ENCODE peak calls at places on chromosomes 1 and 21, in seven cellular contexts. One of them, this sample, is unnamed.

GRCh38 chr1:29518183-29518835 is 282.0 kb downstream of the PTPRU start:
- DNase-seq in IMR-90: no peak
- DNase-seq in neuronal stem cell: no peak
- DNase-seq in H9: peak
- DNase-seq in H1: no peak
- DNase-seq in trophoblast cell: no peak
- DNase-seq in mesenchymal stem cell: no peak
- DNase-seq in this sample: no peak

GRCh38 chr1:41626616-41627375 is 142.3 kb upstream of the EDN2 start:
- DNase-seq in IMR-90: peak
- DNase-seq in neuronal stem cell: no peak
- DNase-seq in H9: peak
- DNase-seq in H1: no peak
- DNase-seq in trophoblast cell: no peak
- DNase-seq in mesenchymal stem cell: no peak
- DNase-seq in this sample: no peak

GRCh38 chr1:205369621-205370230 is 13.0 kb upstream of the KLHDC8A start:
- DNase-seq in IMR-90: peak
- DNase-seq in neuronal stem cell: no peak
- DNase-seq in H9: no peak
- DNase-seq in H1: no peak
- DNase-seq in trophoblast cell: no peak
- DNase-seq in mesenchymal stem cell: no peak
- DNase-seq in this sample: no peak

GRCh38 chr1:47752048-47752451 is 245.1 kb downstream of the TRABD2B start:
- DNase-seq in IMR-90: peak
- DNase-seq in neuronal stem cell: no peak
- DNase-seq in H9: no peak
- DNase-seq in H1: no peak
- DNase-seq in trophoblast cell: no peak
- DNase-seq in mesenchymal stem cell: no peak
- DNase-seq in this sample: no peak

GRCh38 chr1:43007377-43008105 is 48.9 kb upstream of the SLC2A1 start:
- DNase-seq in IMR-90: no peak
- DNase-seq in neuronal stem cell: peak
- DNase-seq in H9: peak
- DNase-seq in H1: peak
- DNase-seq in trophoblast cell: peak
- DNase-seq in mesenchymal stem cell: no peak
- DNase-seq in this sample: peak

GRCh38 chr1:238107322-238107721 is 216.6 kb upstream of the ZP4 start:
- DNase-seq in IMR-90: peak
- DNase-seq in neuronal stem cell: no peak
- DNase-seq in H9: no peak
- DNase-seq in H1: no peak
- DNase-seq in trophoblast cell: no peak
- DNase-seq in mesenchymal stem cell: no peak
- DNase-seq in this sample: no peak

GRCh38 chr1:41359211-41360073 is 1.8 kb upstream of the FOXO6 start:
- DNase-seq in IMR-90: no peak
- DNase-seq in neuronal stem cell: no peak
- DNase-seq in H9: no peak
- DNase-seq in H1: peak
- DNase-seq in trophoblast cell: no peak
- DNase-seq in mesenchymal stem cell: no peak
- DNase-seq in this sample: peak

GRCh38 chr21:24869862-24870261 is 737.4 kb downstream of the MRPL39 start:
- DNase-seq in IMR-90: no peak
- DNase-seq in neuronal stem cell: no peak
- DNase-seq in H9: no peak
- DNase-seq in H1: no peak
- DNase-seq in trophoblast cell: no peak
- DNase-seq in mesenchymal stem cell: no peak
- DNase-seq in this sample: no peak

GRCh38 chr1:37746806-37747205 is 18.1 kb downstream of the EPHA10 start:
- DNase-seq in IMR-90: no peak
- DNase-seq in neuronal stem cell: no peak
- DNase-seq in H9: no peak
- DNase-seq in H1: no peak
- DNase-seq in trophoblast cell: no peak
- DNase-seq in mesenchymal stem cell: no peak
- DNase-seq in this sample: no peak

GRCh38 chr21:34934350-34934749 is 114.8 kb downstream of the RUNX1 start:
- DNase-seq in IMR-90: no peak
- DNase-seq in neuronal stem cell: no peak
- DNase-seq in H9: no peak
- DNase-seq in H1: no peak
- DNase-seq in trophoblast cell: no peak
- DNase-seq in mesenchymal stem cell: no peak
- DNase-seq in this sample: no peak

GRCh38 chr1:93770640-93771039 is 89.0 kb upstream of the BCAR3 start:
- DNase-seq in IMR-90: peak
- DNase-seq in neuronal stem cell: peak
- DNase-seq in H9: no peak
- DNase-seq in H1: no peak
- DNase-seq in trophoblast cell: no peak
- DNase-seq in mesenchymal stem cell: no peak
- DNase-seq in this sample: peak

GRCh38 chr1:18632711-18633427 is 2.2 kb downstream of the PAX7 start:
- DNase-seq in IMR-90: no peak
- DNase-seq in neuronal stem cell: no peak
- DNase-seq in H9: peak
- DNase-seq in H1: peak
- DNase-seq in trophoblast cell: no peak
- DNase-seq in mesenchymal stem cell: no peak
- DNase-seq in this sample: peak

GRCh38 chr1:103416681-103417318 is 108.7 kb upstream of the RNPC3 start:
- DNase-seq in IMR-90: peak
- DNase-seq in neuronal stem cell: no peak
- DNase-seq in H9: no peak
- DNase-seq in H1: no peak
- DNase-seq in trophoblast cell: no peak
- DNase-seq in mesenchymal stem cell: no peak
- DNase-seq in this sample: no peak

GRCh38 chr21:39183272-39184049 is at the start of gene PSMG1:
- DNase-seq in IMR-90: peak
- DNase-seq in neuronal stem cell: peak
- DNase-seq in H9: peak
- DNase-seq in H1: peak
- DNase-seq in trophoblast cell: peak
- DNase-seq in mesenchymal stem cell: peak
- DNase-seq in this sample: peak

GRCh38 chr1:146032613-146033219 is 11.2 kb upstream of the HJV start:
- DNase-seq in IMR-90: peak
- DNase-seq in neuronal stem cell: no peak
- DNase-seq in H9: no peak
- DNase-seq in H1: no peak
- DNase-seq in trophoblast cell: peak
- DNase-seq in mesenchymal stem cell: peak
- DNase-seq in this sample: peak

DNA sequence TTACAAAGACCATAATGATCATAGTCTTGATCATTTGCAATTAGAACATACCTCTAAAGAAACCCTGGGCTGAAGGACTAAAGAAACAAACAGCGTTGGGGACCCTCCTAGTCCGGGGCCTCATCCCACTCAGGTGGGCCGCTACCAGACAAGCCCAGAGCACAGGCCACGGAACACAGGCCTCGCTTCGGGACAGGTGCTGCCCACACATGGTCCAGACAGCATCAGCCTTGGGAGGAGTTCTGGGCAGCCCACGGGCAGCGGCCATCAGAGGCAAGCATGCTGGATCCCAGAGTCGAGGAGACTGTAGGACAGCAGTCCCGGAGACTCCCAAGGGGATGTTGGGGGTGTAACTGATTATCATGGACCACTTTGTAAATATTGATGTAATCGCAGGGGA is 4.9 kb downstream of the C2CD2 start:
- DNase-seq in IMR-90: no peak
- DNase-seq in neuronal stem cell: no peak
- DNase-seq in H9: no peak
- DNase-seq in H1: no peak
- DNase-seq in trophoblast cell: no peak
- DNase-seq in mesenchymal stem cell: no peak
- DNase-seq in this sample: no peak
- H3K4me2 ChIP-seq in IMR-90: no peak
- H3K4me2 ChIP-seq in neuronal stem cell: no peak
- H3K4me2 ChIP-seq in H9: no peak
- H3K4me2 ChIP-seq in H1: no peak
- H3K4me2 ChIP-seq in trophoblast cell: no peak
- H3K4me2 ChIP-seq in mesenchymal stem cell: no peak
- H3K4me2 ChIP-seq in this sample: no peak

DNA sequence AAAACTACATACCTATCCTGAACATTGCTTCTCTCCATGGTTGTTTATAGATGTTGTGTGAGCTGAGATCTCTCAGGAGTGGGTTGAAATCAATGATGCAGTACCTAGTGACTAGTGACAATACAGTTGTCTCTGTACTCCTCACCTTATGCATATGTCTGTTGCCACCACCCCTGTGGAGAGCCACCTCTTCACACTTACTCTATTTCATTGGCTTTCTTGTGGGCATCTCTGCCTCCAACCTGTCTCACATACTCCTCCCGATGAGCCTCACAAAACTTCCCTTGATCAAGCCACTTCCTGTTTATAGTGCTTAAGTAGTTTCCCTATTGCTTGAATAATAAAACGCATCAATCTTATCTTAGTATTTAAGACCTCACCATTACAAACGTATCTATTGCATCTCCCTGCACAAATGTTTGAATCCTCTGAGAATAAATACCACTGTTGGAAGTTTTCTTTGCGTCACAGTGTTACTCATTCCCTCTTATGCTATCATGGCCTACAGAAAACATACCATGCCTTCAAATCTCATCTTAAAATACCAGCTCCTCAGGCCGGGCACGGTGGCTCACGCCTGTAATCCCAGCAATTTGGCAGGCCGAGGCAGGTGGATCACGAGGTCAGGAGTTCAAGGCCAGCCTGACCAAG is 54.7 kb upstream of the GREM2 start:
- DNase-seq in IMR-90: peak
- DNase-seq in neuronal stem cell: no peak
- DNase-seq in H9: no peak
- DNase-seq in H1: no peak
- DNase-seq in trophoblast cell: no peak
- DNase-seq in mesenchymal stem cell: no peak
- DNase-seq in this sample: no peak
- H2BK5ac ChIP-seq in IMR-90: no peak
- H2BK5ac ChIP-seq in neuronal stem cell: no peak
- H2BK5ac ChIP-seq in H9: no peak
- H2BK5ac ChIP-seq in H1: no peak
- H2BK5ac ChIP-seq in trophoblast cell: no peak
- H2BK5ac ChIP-seq in mesenchymal stem cell: no peak
- H2BK5ac ChIP-seq in this sample: no peak

DNA sequence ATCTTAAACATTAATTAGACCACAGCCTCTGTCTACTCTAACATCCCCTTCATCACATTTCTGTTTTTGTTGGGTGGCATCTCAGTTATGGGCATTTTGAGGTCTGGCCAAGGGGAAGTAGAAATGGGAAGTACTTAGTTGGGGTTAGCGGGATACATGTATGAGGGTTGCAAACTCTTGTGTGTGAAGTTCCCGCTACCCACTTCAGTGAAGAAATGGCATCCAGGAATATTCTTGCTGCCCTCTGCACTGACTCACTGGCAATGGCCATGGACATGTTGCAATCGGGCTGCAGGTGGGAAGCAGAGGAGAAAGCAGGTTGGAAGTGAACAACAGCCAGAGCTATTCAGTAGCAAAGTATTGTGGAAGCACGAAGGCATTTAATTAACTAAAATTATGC is 7.4 kb downstream of the CD48 start:
- DNase-seq in IMR-90: no peak
- DNase-seq in neuronal stem cell: no peak
- DNase-seq in H9: no peak
- DNase-seq in H1: no peak
- DNase-seq in trophoblast cell: peak
- DNase-seq in mesenchymal stem cell: no peak
- DNase-seq in this sample: no peak
- H3K4me2 ChIP-seq in IMR-90: no peak
- H3K4me2 ChIP-seq in neuronal stem cell: no peak
- H3K4me2 ChIP-seq in H9: no peak
- H3K4me2 ChIP-seq in H1: no peak
- H3K4me2 ChIP-seq in trophoblast cell: no peak
- H3K4me2 ChIP-seq in mesenchymal stem cell: no peak
- H3K4me2 ChIP-seq in this sample: no peak

GRCh38 chr1:229037806-229038405 is 233.0 kb upstream of the RAB4A start:
- DNase-seq in IMR-90: peak
- DNase-seq in neuronal stem cell: no peak
- DNase-seq in H9: no peak
- DNase-seq in H1: no peak
- DNase-seq in trophoblast cell: no peak
- DNase-seq in mesenchymal stem cell: no peak
- DNase-seq in this sample: no peak
- H2BK5ac ChIP-seq in IMR-90: no peak
- H2BK5ac ChIP-seq in neuronal stem cell: no peak
- H2BK5ac ChIP-seq in H9: no peak
- H2BK5ac ChIP-seq in H1: no peak
- H2BK5ac ChIP-seq in trophoblast cell: peak
- H2BK5ac ChIP-seq in mesenchymal stem cell: no peak
- H2BK5ac ChIP-seq in this sample: no peak

DNA sequence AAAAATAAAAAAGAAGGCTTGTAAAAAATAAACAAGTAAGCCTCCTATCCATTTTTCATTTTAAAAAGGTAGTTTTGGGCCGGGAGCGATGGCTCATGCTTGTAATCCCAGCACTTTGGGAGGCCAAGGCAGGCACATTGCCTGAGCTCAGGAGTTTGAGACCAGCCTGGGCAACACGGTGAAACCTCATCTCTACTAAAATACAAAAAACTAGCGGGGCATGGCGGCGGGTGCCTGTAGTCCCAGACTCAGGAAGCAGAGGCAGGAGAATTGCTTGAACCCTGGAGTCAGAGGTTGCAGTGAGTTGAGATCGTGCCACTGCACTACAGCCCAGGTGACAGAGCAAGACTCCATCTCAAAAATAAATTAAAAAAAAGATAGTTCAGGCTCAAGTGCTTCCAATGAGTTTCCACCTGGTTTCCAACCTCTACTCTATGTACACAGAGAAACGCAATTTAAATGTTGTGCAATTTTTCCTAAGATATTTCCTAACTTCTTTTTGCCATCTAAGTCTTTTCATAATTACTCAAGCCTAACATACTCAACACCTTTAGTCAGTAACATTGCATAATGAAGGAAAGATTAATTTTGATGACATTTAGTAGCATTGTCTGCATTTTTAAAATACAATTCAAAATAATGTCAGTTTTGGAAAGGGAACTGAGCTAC is 106.3 kb downstream of the KCNT2 start:
- DNase-seq in IMR-90: no peak
- DNase-seq in neuronal stem cell: no peak
- DNase-seq in H9: no peak
- DNase-seq in H1: no peak
- DNase-seq in trophoblast cell: peak
- DNase-seq in mesenchymal stem cell: no peak
- DNase-seq in this sample: no peak
- H3K4me2 ChIP-seq in IMR-90: no peak
- H3K4me2 ChIP-seq in neuronal stem cell: no peak
- H3K4me2 ChIP-seq in H9: no peak
- H3K4me2 ChIP-seq in H1: no peak
- H3K4me2 ChIP-seq in trophoblast cell: no peak
- H3K4me2 ChIP-seq in mesenchymal stem cell: no peak
- H3K4me2 ChIP-seq in this sample: no peak

DNA sequence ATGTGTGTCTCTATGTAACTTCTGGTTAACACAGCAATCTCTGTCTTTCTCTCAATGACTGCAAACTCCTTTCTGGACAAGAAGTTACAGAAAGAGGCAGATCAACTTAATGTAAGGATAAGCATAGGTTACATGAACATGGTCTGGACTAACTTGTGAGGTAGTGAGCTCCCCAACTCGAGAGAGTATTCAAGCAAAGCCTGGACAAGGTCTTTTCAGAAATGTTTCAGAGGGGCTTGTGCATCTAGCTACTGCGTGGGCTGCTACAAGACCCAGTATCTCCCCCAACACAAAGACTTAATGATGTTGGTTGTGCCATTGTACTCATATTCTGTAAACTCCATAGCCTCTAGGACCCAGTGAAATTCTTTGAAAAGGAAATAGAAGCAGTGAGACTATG is 23.5 kb upstream of the CLSTN1 start:
- DNase-seq in IMR-90: no peak
- DNase-seq in neuronal stem cell: no peak
- DNase-seq in H9: no peak
- DNase-seq in H1: no peak
- DNase-seq in trophoblast cell: no peak
- DNase-seq in mesenchymal stem cell: no peak
- DNase-seq in this sample: no peak
- H2BK5ac ChIP-seq in IMR-90: no peak
- H2BK5ac ChIP-seq in neuronal stem cell: no peak
- H2BK5ac ChIP-seq in H9: no peak
- H2BK5ac ChIP-seq in H1: no peak
- H2BK5ac ChIP-seq in trophoblast cell: no peak
- H2BK5ac ChIP-seq in mesenchymal stem cell: no peak
- H2BK5ac ChIP-seq in this sample: no peak